ENCODE peak calls at places on chromosomes 5 and 9, in nine cellular contexts. One of them, this sample, is unnamed.
A peak's percentile ranks its signal among the peaks of the same experiment; 100 is the strongest.

GRCh38 chr5:135436856-135437795 is 10.0 kb downstream of the DCANP1 start:
- DNase-seq in SK-N-SH: no peak
- DNase-seq in fibroblast of lung: peak; percentile 48
- DNase-seq in cardiac muscle cell: no peak
- DNase-seq in HL-60: peak; percentile 69
- DNase-seq in PC-3: peak; percentile 53
- DNase-seq in heart left ventricle: no peak
- DNase-seq in A549: no peak
- DNase-seq in OCI-LY7: no peak
- DNase-seq in this sample: no peak

GRCh38 chr5:170313344-170313743 is 15.8 kb upstream of the LCP2 start:
- DNase-seq in A549: no peak
- DNase-seq in HL-60: no peak
- DNase-seq in fibroblast of lung: no peak
- DNase-seq in OCI-LY7: no peak
- DNase-seq in cardiac muscle cell: no peak
- DNase-seq in heart left ventricle: no peak
- DNase-seq in PC-3: no peak
- DNase-seq in SK-N-SH: no peak
- DNase-seq in this sample: no peak

GRCh38 chr5:125227333-125228075 is 481.1 kb upstream of the ZNF608 start:
- DNase-seq in A549: peak; percentile 1
- DNase-seq in fibroblast of lung: peak; percentile 45
- DNase-seq in PC-3: peak; percentile 32
- DNase-seq in heart left ventricle: no peak
- DNase-seq in cardiac muscle cell: peak; percentile 48
- DNase-seq in SK-N-SH: peak; percentile 9
- DNase-seq in OCI-LY7: peak; percentile 44
- DNase-seq in HL-60: no peak
- DNase-seq in this sample: no peak

GRCh38 chr5:109580225-109580624 is 109.5 kb upstream of the MAN2A1 start:
- DNase-seq in HL-60: no peak
- DNase-seq in SK-N-SH: no peak
- DNase-seq in heart left ventricle: no peak
- DNase-seq in cardiac muscle cell: no peak
- DNase-seq in OCI-LY7: no peak
- DNase-seq in PC-3: no peak
- DNase-seq in A549: no peak
- DNase-seq in fibroblast of lung: no peak
- DNase-seq in this sample: no peak

GRCh38 chr5:157263586-157264090 is 2.3 kb upstream of the CYFIP2 start:
- DNase-seq in cardiac muscle cell: no peak
- DNase-seq in A549: no peak
- DNase-seq in fibroblast of lung: no peak
- DNase-seq in HL-60: peak; percentile 74
- DNase-seq in PC-3: no peak
- DNase-seq in heart left ventricle: no peak
- DNase-seq in OCI-LY7: peak; percentile 34
- DNase-seq in SK-N-SH: no peak
- DNase-seq in this sample: no peak

GRCh38 chr5:139665626-139666025 is 17.5 kb downstream of the CXXC5 start:
- DNase-seq in SK-N-SH: no peak
- DNase-seq in HL-60: no peak
- DNase-seq in fibroblast of lung: no peak
- DNase-seq in OCI-LY7: no peak
- DNase-seq in PC-3: no peak
- DNase-seq in A549: no peak
- DNase-seq in heart left ventricle: no peak
- DNase-seq in cardiac muscle cell: no peak
- DNase-seq in this sample: no peak

GRCh38 chr5:148986636-148987035 is 76.2 kb downstream of the SH3TC2 start:
- DNase-seq in OCI-LY7: no peak
- DNase-seq in PC-3: no peak
- DNase-seq in HL-60: no peak
- DNase-seq in heart left ventricle: no peak
- DNase-seq in A549: no peak
- DNase-seq in fibroblast of lung: no peak
- DNase-seq in SK-N-SH: no peak
- DNase-seq in cardiac muscle cell: no peak
- DNase-seq in this sample: no peak

GRCh38 chr5:4537489-4537888 is 602.6 kb upstream of the ADAMTS16 start:
- DNase-seq in A549: no peak
- DNase-seq in SK-N-SH: no peak
- DNase-seq in heart left ventricle: no peak
- DNase-seq in fibroblast of lung: no peak
- DNase-seq in cardiac muscle cell: no peak
- DNase-seq in HL-60: no peak
- DNase-seq in PC-3: no peak
- DNase-seq in OCI-LY7: no peak
- DNase-seq in this sample: peak; percentile 65

GRCh38 chr9:70121818-70122436 is 78.3 kb downstream of the MAMDC2 start:
- DNase-seq in SK-N-SH: no peak
- DNase-seq in OCI-LY7: no peak
- DNase-seq in PC-3: peak; percentile 25
- DNase-seq in heart left ventricle: no peak
- DNase-seq in fibroblast of lung: peak; percentile 85
- DNase-seq in cardiac muscle cell: no peak
- DNase-seq in HL-60: no peak
- DNase-seq in A549: no peak
- DNase-seq in this sample: no peak

GRCh38 chr5:69231851-69232250 is 2.8 kb upstream of the CDK7 start:
- DNase-seq in HL-60: no peak
- DNase-seq in cardiac muscle cell: no peak
- DNase-seq in PC-3: no peak
- DNase-seq in OCI-LY7: no peak
- DNase-seq in A549: no peak
- DNase-seq in heart left ventricle: no peak
- DNase-seq in fibroblast of lung: peak; percentile 86
- DNase-seq in SK-N-SH: no peak
- DNase-seq in this sample: no peak

GRCh38 chr5:66348387-66349125 is 204.5 kb downstream of the SREK1 start:
- DNase-seq in A549: no peak
- DNase-seq in fibroblast of lung: no peak
- DNase-seq in OCI-LY7: no peak
- DNase-seq in SK-N-SH: no peak
- DNase-seq in PC-3: no peak
- DNase-seq in cardiac muscle cell: peak; percentile 3
- DNase-seq in HL-60: no peak
- DNase-seq in heart left ventricle: no peak
- DNase-seq in this sample: no peak
- H3K27ac ChIP-seq in A549: no peak overlapping the region
- H3K27ac ChIP-seq in fibroblast of lung: no peak overlapping the region
- H3K27ac ChIP-seq in OCI-LY7: no peak overlapping the region
- H3K27ac ChIP-seq in SK-N-SH: no peak overlapping the region
- H3K27ac ChIP-seq in PC-3: no peak overlapping the region
- H3K27ac ChIP-seq in cardiac muscle cell: no peak overlapping the region
- H3K27ac ChIP-seq in HL-60: no peak overlapping the region
- H3K27ac ChIP-seq in heart left ventricle: peak overlapping the region; percentile 61
- H3K27ac ChIP-seq in this sample: no peak overlapping the region

GRCh38 chr9:81377310-81377709 is 312.0 kb downstream of the TLE1 start:
- DNase-seq in heart left ventricle: no peak
- DNase-seq in OCI-LY7: no peak
- DNase-seq in cardiac muscle cell: no peak
- DNase-seq in HL-60: no peak
- DNase-seq in A549: no peak
- DNase-seq in fibroblast of lung: no peak
- DNase-seq in PC-3: no peak
- DNase-seq in SK-N-SH: no peak
- DNase-seq in this sample: no peak
- H3K27ac ChIP-seq in heart left ventricle: no peak overlapping the region
- H3K27ac ChIP-seq in OCI-LY7: no peak overlapping the region
- H3K27ac ChIP-seq in cardiac muscle cell: no peak overlapping the region
- H3K27ac ChIP-seq in HL-60: no peak overlapping the region
- H3K27ac ChIP-seq in A549: no peak overlapping the region
- H3K27ac ChIP-seq in fibroblast of lung: no peak overlapping the region
- H3K27ac ChIP-seq in PC-3: no peak overlapping the region
- H3K27ac ChIP-seq in SK-N-SH: no peak overlapping the region
- H3K27ac ChIP-seq in this sample: no peak overlapping the region

DNA sequence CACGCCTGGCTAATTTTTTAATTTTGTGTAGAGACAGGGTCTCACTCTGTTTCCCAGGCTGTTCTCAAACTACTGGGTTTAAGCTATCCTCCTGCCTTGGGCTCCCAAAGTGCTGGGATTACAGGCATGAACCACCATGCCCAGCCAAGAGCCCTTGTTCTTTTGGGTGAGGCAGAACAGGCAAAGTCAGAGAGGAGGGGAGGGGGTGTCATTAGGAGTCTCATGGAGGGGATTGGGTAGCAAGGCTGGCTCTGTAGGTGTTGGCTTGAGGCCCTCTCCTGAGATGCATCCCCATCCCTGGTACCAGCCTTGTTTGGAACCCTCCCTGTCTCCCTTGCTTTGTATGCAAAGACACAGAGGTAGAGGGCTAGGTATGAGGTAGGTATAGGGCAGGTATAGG is 24.1 kb downstream of the GSN start:
- DNase-seq in cardiac muscle cell: no peak
- DNase-seq in fibroblast of lung: no peak
- DNase-seq in A549: no peak
- DNase-seq in SK-N-SH: no peak
- DNase-seq in heart left ventricle: no peak
- DNase-seq in OCI-LY7: no peak
- DNase-seq in HL-60: no peak
- DNase-seq in PC-3: no peak
- DNase-seq in this sample: no peak
- H3K27ac ChIP-seq in cardiac muscle cell: no peak overlapping the region
- H3K27ac ChIP-seq in fibroblast of lung: no peak overlapping the region
- H3K27ac ChIP-seq in A549: no peak overlapping the region
- H3K27ac ChIP-seq in SK-N-SH: no peak overlapping the region
- H3K27ac ChIP-seq in heart left ventricle: peak overlapping the region; percentile 94
- H3K27ac ChIP-seq in OCI-LY7: no peak overlapping the region
- H3K27ac ChIP-seq in HL-60: no peak overlapping the region
- H3K27ac ChIP-seq in PC-3: no peak overlapping the region
- H3K27ac ChIP-seq in this sample: no peak overlapping the region

GRCh38 chr9:16704489-16705111 is 165.9 kb downstream of the BNC2 start:
- DNase-seq in heart left ventricle: peak; percentile 39
- DNase-seq in PC-3: no peak
- DNase-seq in HL-60: no peak
- DNase-seq in cardiac muscle cell: peak; percentile 38
- DNase-seq in fibroblast of lung: no peak
- DNase-seq in A549: peak; percentile 43
- DNase-seq in OCI-LY7: no peak
- DNase-seq in SK-N-SH: peak; percentile 14
- DNase-seq in this sample: peak; percentile 52
- H3K27ac ChIP-seq in heart left ventricle: peak overlapping the region; percentile 85
- H3K27ac ChIP-seq in PC-3: peak overlapping the region; percentile 99
- H3K27ac ChIP-seq in HL-60: no peak overlapping the region
- H3K27ac ChIP-seq in cardiac muscle cell: no peak overlapping the region
- H3K27ac ChIP-seq in fibroblast of lung: peak overlapping the region; percentile 99
- H3K27ac ChIP-seq in A549: peak overlapping the region; percentile 96
- H3K27ac ChIP-seq in OCI-LY7: no peak overlapping the region
- H3K27ac ChIP-seq in SK-N-SH: peak overlapping the region; percentile 82
- H3K27ac ChIP-seq in this sample: peak overlapping the region; percentile 64

GRCh38 chr5:178627259-178627598 is 379 bp upstream of the CLK4 start:
- DNase-seq in A549: no peak
- DNase-seq in OCI-LY7: no peak
- DNase-seq in HL-60: no peak
- DNase-seq in PC-3: no peak
- DNase-seq in fibroblast of lung: no peak
- DNase-seq in cardiac muscle cell: no peak
- DNase-seq in heart left ventricle: no peak
- DNase-seq in SK-N-SH: no peak
- DNase-seq in this sample: no peak

GRCh38 chr5:178625679-178626483 is 969 bp downstream of the CLK4 start:
- DNase-seq in fibroblast of lung: peak; percentile 57
- DNase-seq in PC-3: peak; percentile 32
- DNase-seq in cardiac muscle cell: peak; percentile 64
- DNase-seq in HL-60: peak; percentile 35
- DNase-seq in A549: peak; percentile 20
- DNase-seq in SK-N-SH: peak; percentile 31
- DNase-seq in OCI-LY7: peak; percentile 43
- DNase-seq in heart left ventricle: no peak
- DNase-seq in this sample: no peak

GRCh38 chr5:178626484-178627258 is at the start of gene CLK4:
- DNase-seq in A549: peak; percentile 88
- DNase-seq in fibroblast of lung: peak; percentile 90
- DNase-seq in cardiac muscle cell: peak; percentile 97
- DNase-seq in SK-N-SH: peak; percentile 97
- DNase-seq in PC-3: peak; percentile 95
- DNase-seq in heart left ventricle: peak; percentile 97
- DNase-seq in OCI-LY7: peak; percentile 97
- DNase-seq in HL-60: peak; percentile 95
- DNase-seq in this sample: peak; percentile 100

GRCh38 chr5:178632305-178632704 is 5.5 kb upstream of the CLK4 start:
- DNase-seq in fibroblast of lung: no peak
- DNase-seq in PC-3: no peak
- DNase-seq in SK-N-SH: no peak
- DNase-seq in HL-60: peak; percentile 27
- DNase-seq in cardiac muscle cell: no peak
- DNase-seq in heart left ventricle: no peak
- DNase-seq in OCI-LY7: no peak
- DNase-seq in A549: no peak
- DNase-seq in this sample: no peak

DNA sequence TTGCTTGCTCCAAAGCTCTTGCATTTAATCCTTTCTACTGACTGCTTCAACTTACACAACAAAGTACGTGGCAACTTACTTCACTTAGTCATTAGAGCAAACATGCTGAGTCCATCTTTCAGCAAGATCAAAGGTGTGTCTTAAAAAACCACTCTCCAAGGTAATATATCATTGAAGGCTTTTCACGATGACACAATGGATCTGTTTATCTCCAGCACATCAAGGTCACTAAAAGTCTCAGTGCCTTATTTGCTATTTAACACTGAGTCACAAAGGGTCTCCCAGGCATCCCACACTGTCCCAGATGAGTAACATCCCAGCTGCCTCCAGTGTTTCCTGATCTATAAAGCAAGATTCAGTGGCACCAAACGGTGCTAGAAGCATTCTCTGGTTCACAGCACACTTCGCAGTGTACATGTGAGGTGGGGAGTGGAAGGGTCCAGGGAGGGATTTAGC is 3.7 kb upstream of the CLK4 start:
- DNase-seq in heart left ventricle: no peak
- DNase-seq in A549: no peak
- DNase-seq in PC-3: peak; percentile 94
- DNase-seq in cardiac muscle cell: no peak
- DNase-seq in fibroblast of lung: peak; percentile 29
- DNase-seq in OCI-LY7: no peak
- DNase-seq in SK-N-SH: no peak
- DNase-seq in HL-60: no peak
- DNase-seq in this sample: no peak
- H3K27ac ChIP-seq in heart left ventricle: no peak overlapping the region
- H3K27ac ChIP-seq in A549: no peak overlapping the region
- H3K27ac ChIP-seq in PC-3: peak overlapping the region; percentile 77
- H3K27ac ChIP-seq in cardiac muscle cell: no peak overlapping the region
- H3K27ac ChIP-seq in fibroblast of lung: no peak overlapping the region
- H3K27ac ChIP-seq in OCI-LY7: no peak overlapping the region
- H3K27ac ChIP-seq in SK-N-SH: no peak overlapping the region
- H3K27ac ChIP-seq in HL-60: no peak overlapping the region
- H3K27ac ChIP-seq in this sample: no peak overlapping the region

DNA sequence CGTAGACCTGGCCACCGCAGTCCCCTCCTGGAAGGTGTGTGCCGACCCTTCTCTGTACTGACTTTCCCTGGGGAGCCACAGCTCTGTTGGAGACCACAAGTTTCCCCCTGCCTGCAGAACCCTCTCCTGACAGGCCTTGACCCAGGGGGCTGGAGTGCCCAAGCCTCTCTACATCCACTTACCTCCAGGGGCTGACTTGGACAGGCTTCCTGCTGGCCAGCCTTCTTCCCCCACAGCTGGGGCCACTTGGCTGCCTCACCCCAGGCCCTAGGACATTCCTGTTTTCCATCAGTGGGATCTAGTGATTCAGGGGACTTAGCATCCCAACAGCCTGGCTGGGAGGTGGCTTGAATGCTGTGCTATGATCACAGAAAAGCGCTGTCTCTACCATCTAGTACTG is 23.6 kb downstream of the COL15A1 start:
- DNase-seq in PC-3: no peak
- DNase-seq in A549: no peak
- DNase-seq in heart left ventricle: no peak
- DNase-seq in cardiac muscle cell: no peak
- DNase-seq in fibroblast of lung: no peak
- DNase-seq in HL-60: no peak
- DNase-seq in SK-N-SH: no peak
- DNase-seq in OCI-LY7: no peak
- DNase-seq in this sample: no peak
- H3K27ac ChIP-seq in PC-3: no peak overlapping the region
- H3K27ac ChIP-seq in A549: no peak overlapping the region
- H3K27ac ChIP-seq in heart left ventricle: peak overlapping the region; percentile 45
- H3K27ac ChIP-seq in cardiac muscle cell: no peak overlapping the region
- H3K27ac ChIP-seq in fibroblast of lung: no peak overlapping the region
- H3K27ac ChIP-seq in HL-60: no peak overlapping the region
- H3K27ac ChIP-seq in SK-N-SH: no peak overlapping the region
- H3K27ac ChIP-seq in OCI-LY7: no peak overlapping the region
- H3K27ac ChIP-seq in this sample: no peak overlapping the region

This sample was measured in left lung.